ENCODE peak calls at places on chromosomes 13 and 19, in four cellular contexts. One of them, this sample, is unnamed.
A peak's percentile ranks its signal among the peaks of the same experiment; 100 is the strongest.

GRCh38 chr19:42412223-42412622 is 15.0 kb downstream of the LIPE start:
- DNase-seq in GM12878: no peak
- DNase-seq in K562: no peak
- DNase-seq in HL-60: no peak
- DNase-seq in this sample: no peak

GRCh38 chr19:56403261-56403660 is 871 bp upstream of the ZNF583 start:
- DNase-seq in GM12878: no peak
- DNase-seq in K562: no peak
- DNase-seq in HL-60: no peak
- DNase-seq in this sample: no peak

GRCh38 chr13:110946171-110946570 is 31.3 kb upstream of the ANKRD10 start:
- DNase-seq in GM12878: no peak
- DNase-seq in K562: no peak
- DNase-seq in HL-60: no peak
- DNase-seq in this sample: no peak

GRCh38 chr19:23558541-23558940 is 128.5 kb downstream of the ZNF675 start:
- DNase-seq in GM12878: no peak
- DNase-seq in K562: no peak
- DNase-seq in HL-60: no peak
- DNase-seq in this sample: no peak

GRCh38 chr19:30003862-30004261 is 61.8 kb downstream of the URI1 start:
- DNase-seq in GM12878: no peak
- DNase-seq in K562: no peak
- DNase-seq in HL-60: no peak
- DNase-seq in this sample: no peak

GRCh38 chr19:45484273-45484945 is 12.4 kb downstream of the RTN2 start:
- DNase-seq in GM12878: no peak
- DNase-seq in K562: no peak
- DNase-seq in HL-60: no peak
- DNase-seq in this sample: no peak

GRCh38 chr13:52070929-52071523 is 46.5 kb downstream of the UTP14C start:
- DNase-seq in GM12878: no peak
- DNase-seq in K562: peak; percentile 77
- DNase-seq in HL-60: no peak
- DNase-seq in this sample: no peak

GRCh38 chr13:78102121-78102677 is 183.6 kb upstream of the EDNRB start:
- DNase-seq in GM12878: peak; percentile 5
- DNase-seq in K562: no peak
- DNase-seq in HL-60: peak; percentile 74
- DNase-seq in this sample: no peak

GRCh38 chr13:113889467-113889866 is 25.6 kb upstream of the GAS6 start:
- DNase-seq in GM12878: no peak
- DNase-seq in K562: no peak
- DNase-seq in HL-60: no peak
- DNase-seq in this sample: no peak

GRCh38 chr19:3507371-3508120 is 1.4 kb downstream of the FZR1 start:
- DNase-seq in GM12878: no peak
- DNase-seq in K562: peak; percentile 37
- DNase-seq in HL-60: no peak
- DNase-seq in this sample: no peak

GRCh38 chr13:76632388-76633044 is 253.7 kb downstream of the KCTD12 start:
- DNase-seq in GM12878: no peak
- DNase-seq in K562: no peak
- DNase-seq in HL-60: no peak
- DNase-seq in this sample: no peak

GRCh38 chr19:12785431-12786011 is 5.8 kb upstream of the JUNB start:
- DNase-seq in GM12878: no peak
- DNase-seq in K562: no peak
- DNase-seq in HL-60: peak; percentile 82
- DNase-seq in this sample: no peak

GRCh38 chr13:101919541-101920306 is 467.2 kb downstream of the ITGBL1 start:
- DNase-seq in GM12878: no peak
- DNase-seq in K562: no peak
- DNase-seq in HL-60: no peak
- DNase-seq in this sample: no peak

GRCh38 chr19:7993560-7993959 is 11.9 kb downstream of the ELAVL1 start:
- DNase-seq in GM12878: no peak
- DNase-seq in K562: no peak
- DNase-seq in HL-60: no peak
- DNase-seq in this sample: no peak

GRCh38 chr19:49639401-49640112 is 386 bp downstream of the RRAS start:
- DNase-seq in GM12878: no peak
- DNase-seq in K562: no peak
- DNase-seq in HL-60: no peak
- DNase-seq in this sample: no peak

GRCh38 chr19:6047741-6048231 is 62.5 kb downstream of the RFX2 start:
- DNase-seq in GM12878: no peak
- DNase-seq in K562: peak; percentile 65
- DNase-seq in HL-60: no peak
- DNase-seq in this sample: no peak

GRCh38 chr19:6048808-6049405 is 61.4 kb downstream of the RFX2 start:
- DNase-seq in GM12878: peak; percentile 35
- DNase-seq in K562: peak; percentile 87
- DNase-seq in HL-60: no peak
- DNase-seq in this sample: peak; percentile 83

GRCh38 chr19:6045108-6045507 is 65.2 kb downstream of the RFX2 start:
- DNase-seq in GM12878: no peak
- DNase-seq in K562: no peak
- DNase-seq in HL-60: no peak
- DNase-seq in this sample: no peak

GRCh38 chr19:6048348-6048747 is 62.0 kb downstream of the RFX2 start:
- DNase-seq in GM12878: no peak
- DNase-seq in K562: no peak
- DNase-seq in HL-60: no peak
- DNase-seq in this sample: no peak

GRCh38 chr19:6047256-6047655 is 63.0 kb downstream of the RFX2 start:
- DNase-seq in GM12878: no peak
- DNase-seq in K562: no peak
- DNase-seq in HL-60: no peak
- DNase-seq in this sample: no peak
- TF ChIP-seq SPI1 in GM12878: no peak
- TF ChIP-seq SPI1 in K562: no peak
- TF ChIP-seq SPI1 in HL-60: no peak
- TF ChIP-seq SPI1 in this sample: no peak

GRCh38 chr19:54208784-54209057 is 8.1 kb downstream of the RPS9 start:
- DNase-seq in GM12878: no peak
- DNase-seq in K562: no peak
- DNase-seq in HL-60: no peak
- DNase-seq in this sample: no peak

GRCh38 chr19:54207908-54208783 is 7.5 kb downstream of the RPS9 start:
- DNase-seq in GM12878: peak; percentile 84
- DNase-seq in K562: peak; percentile 82
- DNase-seq in HL-60: peak; percentile 100
- DNase-seq in this sample: no peak

GRCh38 chr19:54206831-54207177 is 6.1 kb downstream of the RPS9 start:
- DNase-seq in GM12878: no peak
- DNase-seq in K562: no peak
- DNase-seq in HL-60: peak; percentile 43
- DNase-seq in this sample: no peak

GRCh38 chr19:54204767-54205468 is 4.3 kb downstream of the RPS9 start:
- DNase-seq in GM12878: no peak
- DNase-seq in K562: no peak
- DNase-seq in HL-60: no peak
- DNase-seq in this sample: no peak

DNA sequence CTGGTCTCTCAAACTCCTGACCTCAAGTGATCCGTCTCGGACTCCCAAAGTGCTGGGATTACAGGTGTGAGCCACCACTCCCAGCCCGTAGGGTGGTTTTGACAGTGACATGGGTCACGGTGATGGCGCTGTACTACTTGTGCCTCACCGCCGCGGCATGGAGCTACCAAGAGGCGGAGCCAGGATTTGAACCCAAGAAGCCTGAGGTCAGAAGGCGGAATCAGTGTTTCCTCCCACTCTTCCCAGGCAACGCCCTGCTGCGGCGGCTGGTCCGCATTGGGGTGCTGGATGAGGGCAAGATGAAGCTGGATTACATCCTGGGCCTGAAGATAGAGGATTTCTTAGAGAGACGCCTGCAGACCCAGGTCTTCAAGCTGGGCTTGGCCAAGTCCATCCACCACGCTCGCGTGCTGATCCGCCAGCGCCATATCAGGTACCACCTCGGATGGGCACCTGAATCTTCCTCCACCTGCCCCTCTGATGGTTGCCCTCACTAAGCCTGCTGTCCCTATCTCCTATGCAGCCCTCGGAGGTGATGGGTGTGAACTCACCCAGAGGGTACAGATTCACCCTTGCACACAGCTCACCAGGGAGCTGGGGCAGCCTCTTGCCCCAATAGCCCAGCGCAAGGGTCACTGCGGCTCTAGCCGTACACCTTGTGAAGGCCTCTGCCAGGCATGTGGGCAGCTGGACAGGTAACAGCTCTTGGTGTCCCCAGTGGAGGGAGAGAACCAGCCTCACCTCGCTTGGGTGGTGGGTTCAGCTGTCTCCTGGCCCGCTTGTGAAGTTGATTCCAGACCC is 5.6 kb downstream of the RPS9 start:
- DNase-seq in GM12878: no peak
- DNase-seq in K562: no peak
- DNase-seq in HL-60: peak; percentile 61
- DNase-seq in this sample: no peak
- TF ChIP-seq POLR2AphosphoS5 in GM12878: no peak
- TF ChIP-seq POLR2AphosphoS5 in K562: no peak
- TF ChIP-seq POLR2AphosphoS5 in HL-60: no peak
- TF ChIP-seq POLR2AphosphoS5 in this sample: peak; percentile 66

DNA sequence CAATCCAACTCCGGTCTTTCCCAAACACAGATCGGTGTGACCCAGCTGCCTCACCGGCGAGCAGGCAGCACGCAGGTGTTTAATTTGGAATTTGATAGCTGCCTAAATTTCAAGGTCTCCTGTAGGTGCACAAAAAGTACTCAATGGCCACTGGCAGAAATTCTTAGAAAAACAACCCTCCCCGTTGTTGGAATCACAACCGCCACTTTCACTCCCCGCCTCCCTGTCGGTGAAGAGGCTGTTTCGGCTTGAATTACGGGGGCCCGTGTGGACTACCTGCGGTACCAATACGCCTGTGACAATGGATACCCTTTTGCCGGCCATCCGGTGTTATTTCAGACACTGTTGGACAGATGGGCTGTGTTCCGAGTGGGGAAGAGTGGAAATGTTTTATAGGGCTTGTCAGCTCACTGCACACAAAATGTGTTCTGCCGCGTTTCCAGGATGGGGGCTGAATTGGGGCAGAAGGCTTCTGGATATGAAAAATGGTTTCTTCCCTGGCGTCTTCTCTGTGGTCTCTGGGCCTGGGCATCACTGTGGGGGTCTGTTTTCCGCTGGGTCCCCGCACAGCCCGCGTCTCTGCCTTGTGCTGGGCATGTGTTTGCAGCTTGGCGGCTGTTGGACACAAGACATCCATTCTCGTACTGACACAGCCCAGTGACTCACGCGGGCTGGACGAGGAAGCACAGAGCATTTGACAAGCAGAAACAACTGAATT is 45.4 kb downstream of the ZIC5 start:
- DNase-seq in GM12878: no peak
- DNase-seq in K562: no peak
- DNase-seq in HL-60: no peak
- DNase-seq in this sample: no peak
- TF ChIP-seq SPI1 in GM12878: no peak
- TF ChIP-seq SPI1 in K562: no peak
- TF ChIP-seq SPI1 in HL-60: no peak
- TF ChIP-seq SPI1 in this sample: no peak

GRCh38 chr13:45396548-45397095 is 21.6 kb downstream of the SLC25A30 start:
- DNase-seq in GM12878: no peak
- DNase-seq in K562: no peak
- DNase-seq in HL-60: no peak
- DNase-seq in this sample: no peak

GRCh38 chr13:45393941-45394570 is 24.1 kb downstream of the SLC25A30 start:
- DNase-seq in GM12878: no peak
- DNase-seq in K562: peak; percentile 62
- DNase-seq in HL-60: no peak
- DNase-seq in this sample: no peak

GRCh38 chr13:45391926-45392325 is 26.2 kb downstream of the SLC25A30 start:
- DNase-seq in GM12878: no peak
- DNase-seq in K562: no peak
- DNase-seq in HL-60: no peak
- DNase-seq in this sample: no peak

GRCh38 chr13:45392811-45393210 is 25.4 kb downstream of the SLC25A30 start:
- DNase-seq in GM12878: no peak
- DNase-seq in K562: no peak
- DNase-seq in HL-60: no peak
- DNase-seq in this sample: no peak
- TF ChIP-seq POLR2AphosphoS5 in GM12878: no peak
- TF ChIP-seq POLR2AphosphoS5 in K562: no peak
- TF ChIP-seq POLR2AphosphoS5 in HL-60: no peak
- TF ChIP-seq POLR2AphosphoS5 in this sample: no peak

DNA sequence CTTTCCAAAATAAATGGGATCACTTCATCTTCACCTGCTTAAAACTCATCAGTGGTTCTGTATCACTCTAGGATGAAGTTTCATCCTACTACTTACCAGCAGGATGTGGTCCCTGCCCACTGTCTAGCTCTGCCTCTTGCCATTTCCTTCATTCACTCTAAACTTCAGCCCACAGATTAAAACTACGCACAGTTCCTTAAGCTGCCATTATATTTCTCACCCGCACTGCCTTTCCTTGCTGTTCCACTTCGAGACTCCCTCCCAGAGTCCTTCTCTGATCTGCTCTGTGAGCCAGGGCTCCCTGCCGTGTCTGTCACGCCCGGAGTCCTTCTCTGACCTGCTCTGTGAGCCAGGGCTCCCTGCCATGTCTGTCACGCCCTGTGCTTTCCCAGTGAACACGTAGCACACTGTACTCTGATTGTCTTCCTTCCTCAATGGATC is 52.0 kb upstream of the NPAS1 start:
- DNase-seq in GM12878: no peak
- DNase-seq in K562: no peak
- DNase-seq in HL-60: no peak
- DNase-seq in this sample: no peak
- TF ChIP-seq SPI1 in GM12878: no peak
- TF ChIP-seq SPI1 in K562: no peak
- TF ChIP-seq SPI1 in HL-60: no peak
- TF ChIP-seq SPI1 in this sample: no peak

GRCh38 chr13:37918116-37919100 is 48.8 kb upstream of the TRPC4 start:
- DNase-seq in GM12878: no peak
- DNase-seq in K562: no peak
- DNase-seq in HL-60: no peak
- DNase-seq in this sample: no peak
- TF ChIP-seq POLR2AphosphoS5 in GM12878: no peak
- TF ChIP-seq POLR2AphosphoS5 in K562: no peak
- TF ChIP-seq POLR2AphosphoS5 in HL-60: no peak
- TF ChIP-seq POLR2AphosphoS5 in this sample: no peak

GRCh38 chr19:16874250-16874977 is 14.4 kb upstream of the F2RL3 start:
- DNase-seq in GM12878: no peak
- DNase-seq in K562: no peak
- DNase-seq in HL-60: no peak
- DNase-seq in this sample: no peak
- TF ChIP-seq SPI1 in GM12878: no peak
- TF ChIP-seq SPI1 in K562: no peak
- TF ChIP-seq SPI1 in HL-60: no peak
- TF ChIP-seq SPI1 in this sample: no peak

GRCh38 chr13:99432637-99433542 is 68.4 kb upstream of the TM9SF2 start:
- DNase-seq in GM12878: peak; percentile 97
- DNase-seq in K562: no peak
- DNase-seq in HL-60: peak; percentile 55
- DNase-seq in this sample: peak; percentile 47
- TF ChIP-seq POLR2AphosphoS5 in GM12878: no peak
- TF ChIP-seq POLR2AphosphoS5 in K562: no peak
- TF ChIP-seq POLR2AphosphoS5 in HL-60: no peak
- TF ChIP-seq POLR2AphosphoS5 in this sample: no peak

GRCh38 chr13:47306991-47307390 is 410.1 kb upstream of the HTR2A start:
- DNase-seq in GM12878: no peak
- DNase-seq in K562: no peak
- DNase-seq in HL-60: no peak
- DNase-seq in this sample: no peak
- TF ChIP-seq SPI1 in GM12878: no peak
- TF ChIP-seq SPI1 in K562: no peak
- TF ChIP-seq SPI1 in HL-60: no peak
- TF ChIP-seq SPI1 in this sample: no peak

This sample was measured in GM12891.